ENCODE peak calls at places on chromosomes 11 and 22, in four cellular contexts. Z is GM12891, W is stomach, Y is prostate gland. N is an unnamed sample.

GRCh38 chr11:77214557-77214956 is 86.5 kb downstream of the MYO7A start:
- DNase-seq in Z (no peak), W (no peak), Y (no peak), N (no peak)

GRCh38 chr22:29269230-29269604 is 1.1 kb downstream of the EWSR1 start:
- DNase-seq in Z (no peak), W (no peak), Y (no peak), N (no peak)

GRCh38 chr11:32081129-32081641 is 9.7 kb upstream of the RCN1 start:
- DNase-seq in Z (no peak), W (no peak), Y (no peak), N (no peak)

GRCh38 chr22:38756631-38757463 is 1.0 kb upstream of the SUN2 start:
- DNase-seq in Z (no peak), W (no peak), Y (no peak), N (no peak)

GRCh38 chr11:6319001-6319878 is 1.1 kb downstream of the CAVIN3 start:
- DNase-seq in Z (no peak), W (peak; percentile 40), Y (no peak), N (no peak)

GRCh38 chr11:1888811-1889526 is 2.7 kb downstream of the PRR33 start:
- DNase-seq in Z (no peak), W (peak; percentile 42), Y (no peak), N (no peak)

GRCh38 chr11:34128824-34129223 is 23.4 kb downstream of the NAT10 start:
- DNase-seq in Z (no peak), W (no peak), Y (no peak), N (no peak)

GRCh38 chr11:106482920-106483761 is 405.7 kb downstream of the AASDHPPT start:
- DNase-seq in Z (no peak), W (no peak), Y (no peak), N (no peak)

GRCh38 chr11:57460017-57460755 is at the start of gene RTN4RL2:
- DNase-seq in Z (peak; percentile 84), W (no peak), Y (no peak), N (no peak)

GRCh38 chr22:21455334-21456089 is 11.7 kb upstream of the TMEM191C start:
- DNase-seq in Z (no peak), W (no peak), Y (peak; percentile 3), N (no peak)

GRCh38 chr11:113547739-113548138 is 72.5 kb upstream of the DRD2 start:
- DNase-seq in Z (no peak), W (no peak), Y (no peak), N (no peak)

DNA sequence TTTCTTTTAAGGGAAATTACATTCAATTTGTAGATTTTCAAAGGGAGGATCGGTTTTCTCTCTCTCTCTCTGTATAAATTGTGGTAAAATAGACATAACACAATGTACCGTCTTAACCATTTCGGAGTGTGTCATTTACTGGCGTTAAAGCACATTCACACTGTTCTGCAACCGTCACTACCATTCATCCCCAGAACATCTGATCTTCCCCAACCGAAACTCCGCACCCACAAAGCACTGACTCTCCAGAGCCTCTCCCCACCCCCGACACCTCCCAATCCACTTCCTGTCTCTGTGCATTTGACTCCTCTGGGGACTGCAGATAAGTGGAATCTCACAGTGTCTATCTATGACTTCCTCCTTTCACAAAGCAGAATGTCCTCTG is 15.9 kb upstream of the GRAMD4 start:
- DNase-seq in Z (peak; percentile 64), W (no peak), Y (no peak), N (no peak)
- TF ChIP-seq POLR2AphosphoS5 in Z (no peak), W (no peak), Y (no peak), N (no peak)

GRCh38 chr11:73344191-73344607 is 32.0 kb upstream of the RELT start:
- DNase-seq in Z (no peak), W (no peak), Y (no peak), N (no peak)
- TF ChIP-seq POLR2AphosphoS5 in Z (no peak), W (no peak), Y (no peak), N (no peak)

GRCh38 chr11:126432065-126432461 is 76.6 kb downstream of the ST3GAL4 start:
- DNase-seq in Z (no peak), W (no peak), Y (no peak), N (no peak)

GRCh38 chr11:126430581-126431320 is 75.3 kb downstream of the ST3GAL4 start:
- DNase-seq in Z (no peak), W (no peak), Y (no peak), N (no peak)

GRCh38 chr11:126432525-126432924 is 77.0 kb downstream of the ST3GAL4 start:
- DNase-seq in Z (no peak), W (no peak), Y (no peak), N (no peak)

GRCh38 chr11:126433244-126433846 is 77.9 kb downstream of the ST3GAL4 start:
- DNase-seq in Z (no peak), W (no peak), Y (no peak), N (no peak)

GRCh38 chr11:126431401-126432064 is 76.0 kb downstream of the ST3GAL4 start:
- DNase-seq in Z (no peak), W (peak; percentile 38), Y (no peak), N (no peak)
- TF ChIP-seq POLR2AphosphoS5 in Z (no peak), W (no peak), Y (no peak), N (peak; percentile 34)

DNA sequence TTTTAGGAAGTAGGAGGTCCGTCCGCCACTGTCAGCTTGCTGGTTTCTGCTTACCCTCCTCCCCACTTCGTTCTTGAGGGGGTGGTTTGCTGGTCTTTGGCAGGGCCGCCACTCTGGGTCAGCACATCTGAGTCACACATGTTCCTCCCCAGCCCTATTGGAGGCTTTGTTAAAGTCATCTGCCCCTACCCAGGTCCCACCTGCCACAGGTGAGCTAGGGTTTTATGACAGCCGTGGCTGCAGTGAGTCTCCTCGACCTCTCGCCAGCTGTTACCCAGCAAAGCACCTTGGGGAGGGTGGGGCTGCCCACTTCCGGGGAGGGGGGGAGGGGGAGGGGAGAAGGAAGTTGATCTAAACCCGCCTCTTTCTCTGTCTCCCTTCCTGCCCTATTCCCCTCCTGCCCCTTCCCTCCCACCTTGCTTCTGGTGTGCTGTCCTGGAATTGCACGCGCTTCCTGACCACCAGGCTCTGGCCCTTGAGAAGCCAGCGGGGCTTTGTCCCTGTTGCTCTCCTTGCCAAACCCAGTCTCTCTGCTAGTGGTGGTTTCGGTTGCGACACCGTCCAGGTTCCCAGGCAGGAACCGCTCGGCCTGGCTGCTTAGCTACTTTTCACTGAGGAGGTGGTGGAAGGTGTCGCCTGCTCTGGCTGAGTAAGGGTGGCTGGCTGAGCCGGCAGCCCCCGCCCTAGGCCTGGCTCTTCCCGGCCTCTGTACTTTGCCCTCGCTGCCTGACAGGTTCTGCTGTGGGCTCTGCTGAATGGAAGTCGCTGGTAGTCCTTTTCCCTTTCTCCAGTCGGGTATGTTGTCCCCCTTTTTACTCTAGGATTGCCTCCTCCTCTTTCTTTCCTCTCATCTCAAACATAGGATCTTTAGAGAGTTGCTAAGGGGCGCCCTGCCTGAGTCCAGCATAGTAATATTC is 28.5 kb downstream of the RCOR2 start:
- DNase-seq in Z (peak; percentile 74), W (peak; percentile 83), Y (peak; percentile 81), N (no peak)
- TF ChIP-seq POLR2AphosphoS5 in Z (peak; percentile 30), W (no peak), Y (no peak), N (peak; percentile 59)

GRCh38 chr22:31291403-31291715 is 929 bp downstream of the PIK3IP1 start:
- DNase-seq in Z (no peak), W (no peak), Y (no peak), N (no peak)

GRCh38 chr22:31287818-31288495 is 4.3 kb downstream of the PIK3IP1 start:
- DNase-seq in Z (no peak), W (no peak), Y (no peak), N (peak; percentile 78)

GRCh38 chr22:31290494-31291402 is 1.5 kb downstream of the PIK3IP1 start:
- DNase-seq in Z (peak; percentile 87), W (peak; percentile 99), Y (peak; percentile 97), N (no peak)

GRCh38 chr22:31288496-31289235 is 3.6 kb downstream of the PIK3IP1 start:
- DNase-seq in Z (no peak), W (no peak), Y (no peak), N (peak; percentile 80)

DNA sequence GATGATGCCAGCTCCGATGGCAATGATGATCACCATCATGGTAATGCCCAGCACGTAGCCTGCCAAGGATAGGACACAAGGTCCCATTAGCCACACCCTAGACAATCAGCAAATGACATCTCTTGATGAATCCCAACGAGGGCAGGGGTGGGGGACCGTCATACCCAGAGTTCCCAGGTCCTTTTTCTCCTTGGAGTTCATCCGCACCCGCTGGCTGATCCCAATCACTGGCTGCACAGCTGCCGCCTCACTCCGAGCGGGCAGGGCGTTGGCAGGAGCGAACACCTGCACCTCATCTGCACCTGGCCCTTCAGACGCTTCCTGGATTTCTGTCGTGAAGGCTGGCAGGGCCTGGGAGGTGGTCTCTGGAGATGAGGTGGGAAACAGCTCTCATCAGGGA is 3.0 kb downstream of the PIK3IP1 start:
- DNase-seq in Z (no peak), W (peak; percentile 47), Y (no peak), N (no peak)
- TF ChIP-seq POLR2AphosphoS5 in Z (no peak), W (no peak), Y (no peak), N (no peak)

DNA sequence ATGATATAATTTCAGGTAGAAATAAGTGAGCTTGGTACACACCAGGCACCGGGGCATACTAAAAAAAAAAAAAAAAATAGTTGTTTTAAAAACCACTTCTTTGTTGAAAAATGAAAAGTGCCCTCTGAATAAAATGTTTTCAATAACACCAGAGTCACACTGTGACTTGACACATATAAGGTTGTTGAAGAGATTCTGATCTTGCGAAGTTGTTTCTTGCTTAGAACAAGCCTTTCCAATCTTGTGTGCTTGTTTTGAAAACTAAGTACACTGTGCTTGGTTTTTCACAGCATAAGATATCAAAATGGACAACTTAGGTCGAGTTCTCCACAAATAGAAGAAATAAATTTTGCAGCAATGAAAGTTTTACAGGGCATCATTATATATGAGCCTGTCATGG is 17.0 kb downstream of the PDGFD start:
- DNase-seq in Z (no peak), W (no peak), Y (no peak), N (no peak)
- TF ChIP-seq POLR2AphosphoS5 in Z (no peak), W (no peak), Y (no peak), N (no peak)

N was measured in vagina.